ENCODE peak calls at places on chromosomes 16 and 17, in eight cellular contexts. U is AG10803, O is brain microvascular endothelial cell, K is PC-3, S is omental fat pad, B is thoracic aorta, X is bronchial epithelial cell, E is heart left ventricle. Y is an unnamed sample.

GRCh38 chr16:30395155-30395991 is at the start of gene ZNF48:
- DNase-seq in U (peak), O (peak), K (peak), S (no peak), B (no peak), X (peak), E (peak), Y (peak)

GRCh38 chr17:73591278-73592078 is 52.8 kb downstream of the SDK2 start:
- DNase-seq in U (no peak), O (no peak), K (no peak), S (no peak), B (no peak), X (no peak), E (no peak), Y (no peak)

GRCh38 chr16:83895243-83895642 is 3.7 kb upstream of the MLYCD start:
- DNase-seq in U (no peak), O (no peak), K (no peak), S (no peak), B (no peak), X (no peak), E (no peak), Y (no peak)

GRCh38 chr17:80790021-80790765 is 201.4 kb upstream of the CHMP6 start:
- DNase-seq in U (no peak), O (peak), K (no peak), S (no peak), B (no peak), X (no peak), E (no peak), Y (peak)

GRCh38 chr16:14462811-14463210 is 167.2 kb downstream of the PARN start:
- DNase-seq in U (no peak), O (peak), K (peak), S (no peak), B (no peak), X (peak), E (no peak), Y (no peak)

GRCh38 chr17:21072623-21073278 is 29.9 kb upstream of the USP22 start:
- DNase-seq in U (no peak), O (no peak), K (no peak), S (no peak), B (no peak), X (no peak), E (no peak), Y (no peak)

GRCh38 chr17:38797091-38797490 is 2.3 kb downstream of the PIP4K2B start:
- DNase-seq in U (peak), O (peak), K (no peak), S (no peak), B (no peak), X (peak), E (no peak), Y (no peak)

GRCh38 chr17:63845509-63845908 is 3.0 kb upstream of the SMARCD2 start:
- DNase-seq in U (no peak), O (no peak), K (no peak), S (no peak), B (no peak), X (no peak), E (no peak), Y (no peak)

GRCh38 chr17:17723354-17724261 is 42.4 kb downstream of the RAI1 start:
- DNase-seq in U (peak), O (peak), K (no peak), S (no peak), B (no peak), X (peak), E (no peak), Y (peak)

GRCh38 chr16:68665501-68665900 is 20.4 kb downstream of the CDH3 start:
- DNase-seq in U (no peak), O (no peak), K (peak), S (no peak), B (no peak), X (peak), E (no peak), Y (no peak)

GRCh38 chr17:10062757-10063385 is 135.5 kb downstream of the GAS7 start:
- DNase-seq in U (no peak), O (no peak), K (no peak), S (no peak), B (no peak), X (no peak), E (no peak), Y (no peak)

GRCh38 chr17:39716073-39716818 is 14.1 kb downstream of the MIEN1 start:
- DNase-seq in U (no peak), O (no peak), K (no peak), S (no peak), B (no peak), X (no peak), E (peak), Y (no peak)

GRCh38 chr16:3065069-3065741 is at the start of gene IL32:
- DNase-seq in U (peak), O (peak), K (peak), S (no peak), B (no peak), X (peak), E (peak), Y (peak)

GRCh38 chr16:85182774-85183173 is 70.5 kb upstream of the CIBAR2 start:
- DNase-seq in U (no peak), O (no peak), K (no peak), S (no peak), B (no peak), X (no peak), E (no peak), Y (no peak)

GRCh38 chr16:85715169-85716015 is 26.6 kb upstream of the GINS2 start:
- DNase-seq in U (no peak), O (no peak), K (no peak), S (no peak), B (no peak), X (peak), E (no peak), Y (no peak)

GRCh38 chr17:82322526-82323453 is 5.4 kb upstream of the CD7 start:
- DNase-seq in U (no peak), O (no peak), K (no peak), S (no peak), B (no peak), X (no peak), E (no peak), Y (no peak)

GRCh38 chr16:19698480-19699465 is 19.3 kb downstream of the KNOP1 start:
- DNase-seq in U (peak), O (no peak), K (no peak), S (no peak), B (no peak), X (no peak), E (no peak), Y (no peak)

GRCh38 chr16:62036101-62036806 is at the start of gene CDH8:
- DNase-seq in U (peak), O (peak), K (no peak), S (no peak), B (no peak), X (no peak), E (no peak), Y (no peak)

GRCh38 chr16:70396209-70396904 is 42.5 kb downstream of the ST3GAL2 start:
- DNase-seq in U (peak), O (no peak), K (no peak), S (no peak), B (no peak), X (no peak), E (no peak), Y (no peak)

GRCh38 chr16:67191995-67192681 is at the start of gene E2F4:
- DNase-seq in U (peak), O (peak), K (peak), S (peak), B (peak), X (peak), E (peak), Y (peak)
- TF ChIP-seq CTCF in U (no peak), O (no peak), K (no peak), S (no peak), B (no peak), X (no peak), E (no peak), Y (no peak)

GRCh38 chr16:87570938-87571867 is 31.1 kb upstream of the JPH3 start:
- DNase-seq in U (peak), O (no peak), K (peak), S (no peak), B (peak), X (peak), E (peak), Y (no peak)
- TF ChIP-seq CTCF in U (peak), O (peak), K (peak), S (no peak), B (peak), X (peak), E (peak), Y (peak)

GRCh38 chr17:33777674-33778073 is 477.4 kb upstream of the CCL2 start:
- DNase-seq in U (no peak), O (no peak), K (no peak), S (no peak), B (no peak), X (no peak), E (no peak), Y (no peak)

GRCh38 chr17:33785281-33785680 is 469.8 kb upstream of the CCL2 start:
- DNase-seq in U (no peak), O (no peak), K (no peak), S (no peak), B (no peak), X (no peak), E (no peak), Y (no peak)

GRCh38 chr17:33776903-33777302 is 478.2 kb upstream of the CCL2 start:
- DNase-seq in U (no peak), O (no peak), K (no peak), S (no peak), B (no peak), X (no peak), E (no peak), Y (no peak)

GRCh38 chr17:33778505-33779398 is 476.3 kb upstream of the CCL2 start:
- DNase-seq in U (peak), O (peak), K (peak), S (peak), B (no peak), X (peak), E (peak), Y (peak)

DNA sequence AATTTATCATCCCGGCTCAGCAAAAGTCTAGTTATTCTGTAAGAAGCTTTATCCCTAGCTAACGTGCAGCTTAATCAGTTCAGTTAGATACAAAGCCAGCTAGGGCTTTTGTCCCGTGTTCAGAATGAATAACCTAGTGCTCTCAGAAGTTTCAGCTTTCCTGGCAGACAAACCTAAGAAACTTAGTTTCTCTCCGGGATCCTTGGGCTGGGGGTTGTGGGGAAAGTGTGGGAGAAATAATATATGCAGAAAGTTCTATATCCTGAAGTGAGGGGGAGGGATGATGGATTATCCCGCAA is 475.7 kb upstream of the CCL2 start:
- DNase-seq in U (no peak), O (no peak), K (no peak), S (no peak), B (no peak), X (no peak), E (no peak), Y (no peak)
- TF ChIP-seq CTCF in U (no peak), O (no peak), K (peak), S (no peak), B (no peak), X (no peak), E (no peak), Y (no peak)

GRCh38 chr17:75260679-75261335 is 599 bp downstream of the GGA3 start:
- DNase-seq in U (no peak), O (no peak), K (peak), S (no peak), B (no peak), X (peak), E (no peak), Y (no peak)
- TF ChIP-seq CTCF in U (peak), O (peak), K (peak), S (no peak), B (no peak), X (peak), E (no peak), Y (peak)

GRCh38 chr17:7380321-7380720 is 568 bp upstream of the TNK1 start:
- DNase-seq in U (peak), O (no peak), K (peak), S (no peak), B (no peak), X (no peak), E (peak), Y (no peak)

GRCh38 chr17:7379134-7379533 is 1.8 kb upstream of the TNK1 start:
- DNase-seq in U (no peak), O (no peak), K (no peak), S (no peak), B (no peak), X (no peak), E (no peak), Y (no peak)

GRCh38 chr17:7382901-7383300 is 2.0 kb downstream of the TNK1 start:
- DNase-seq in U (no peak), O (no peak), K (no peak), S (no peak), B (no peak), X (no peak), E (no peak), Y (no peak)

GRCh38 chr17:7383371-7383741 is 2.5 kb downstream of the TNK1 start:
- DNase-seq in U (no peak), O (no peak), K (no peak), S (no peak), B (no peak), X (no peak), E (no peak), Y (no peak)

GRCh38 chr17:7380855-7381683 is at the start of gene TNK1:
- DNase-seq in U (no peak), O (no peak), K (peak), S (no peak), B (no peak), X (peak), E (peak), Y (no peak)
- TF ChIP-seq CTCF in U (no peak), O (no peak), K (no peak), S (no peak), B (no peak), X (no peak), E (no peak), Y (no peak)

GRCh38 chr17:44677136-44677535 is 12.4 kb downstream of the CCDC43 start:
- DNase-seq in U (peak), O (no peak), K (peak), S (no peak), B (no peak), X (no peak), E (no peak), Y (no peak)

GRCh38 chr17:44673893-44674292 is 15.7 kb downstream of the CCDC43 start:
- DNase-seq in U (no peak), O (no peak), K (no peak), S (no peak), B (no peak), X (no peak), E (no peak), Y (no peak)

DNA sequence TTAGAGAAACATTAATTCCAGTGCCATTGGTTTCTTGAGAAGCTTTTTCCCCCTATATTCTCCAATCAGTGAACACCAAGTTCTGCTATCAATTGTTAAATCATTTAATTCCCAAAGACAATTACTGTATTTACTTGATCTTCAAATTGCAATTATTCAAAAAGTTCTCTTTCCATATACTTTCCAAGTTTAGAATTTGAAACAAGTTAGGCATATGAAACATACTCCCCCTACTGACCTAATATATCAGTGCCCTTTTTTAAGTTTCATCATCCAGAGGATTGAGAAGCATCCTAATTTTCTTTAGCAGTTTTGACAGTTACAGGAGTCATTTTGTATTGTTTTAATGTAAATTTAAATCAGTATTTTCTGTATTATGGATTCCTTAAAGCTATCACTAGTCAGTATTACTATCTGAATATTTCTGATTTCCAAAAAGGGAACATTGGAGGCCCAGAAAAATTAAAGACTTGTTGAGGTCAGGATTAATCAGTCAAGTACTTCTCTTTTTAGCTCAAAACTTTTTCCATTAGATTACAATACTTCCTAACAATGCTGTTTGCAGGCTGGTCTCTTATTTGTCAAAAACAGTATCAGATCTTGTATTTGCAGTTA is 16.3 kb downstream of the MEIOC start:
- DNase-seq in U (peak), O (no peak), K (peak), S (no peak), B (no peak), X (peak), E (no peak), Y (no peak)
- TF ChIP-seq CTCF in U (peak), O (peak), K (peak), S (no peak), B (peak), X (peak), E (peak), Y (peak)

GRCh38 chr16:65126845-65127624 is 5.2 kb upstream of the CDH11 start:
- DNase-seq in U (no peak), O (no peak), K (no peak), S (no peak), B (no peak), X (no peak), E (no peak), Y (no peak)
- TF ChIP-seq CTCF in U (peak), O (peak), K (peak), S (no peak), B (peak), X (peak), E (no peak), Y (peak)

GRCh38 chr17:57946798-57947358 is 8.3 kb downstream of the CUEDC1 start:
- DNase-seq in U (peak), O (peak), K (peak), S (no peak), B (no peak), X (peak), E (peak), Y (peak)

GRCh38 chr17:57947369-57947768 is 7.8 kb downstream of the CUEDC1 start:
- DNase-seq in U (no peak), O (no peak), K (no peak), S (no peak), B (no peak), X (no peak), E (no peak), Y (no peak)

GRCh38 chr17:57944796-57945362 is 10.3 kb downstream of the CUEDC1 start:
- DNase-seq in U (peak), O (no peak), K (no peak), S (no peak), B (no peak), X (no peak), E (no peak), Y (no peak)

GRCh38 chr17:57948169-57948554 is 7.0 kb downstream of the CUEDC1 start:
- DNase-seq in U (peak), O (no peak), K (no peak), S (no peak), B (no peak), X (no peak), E (no peak), Y (no peak)

GRCh38 chr17:57945999-57946797 is 9.0 kb downstream of the CUEDC1 start:
- DNase-seq in U (peak), O (no peak), K (no peak), S (no peak), B (no peak), X (peak), E (no peak), Y (no peak)
- TF ChIP-seq CTCF in U (no peak), O (no peak), K (no peak), S (no peak), B (no peak), X (no peak), E (no peak), Y (no peak)

DNA sequence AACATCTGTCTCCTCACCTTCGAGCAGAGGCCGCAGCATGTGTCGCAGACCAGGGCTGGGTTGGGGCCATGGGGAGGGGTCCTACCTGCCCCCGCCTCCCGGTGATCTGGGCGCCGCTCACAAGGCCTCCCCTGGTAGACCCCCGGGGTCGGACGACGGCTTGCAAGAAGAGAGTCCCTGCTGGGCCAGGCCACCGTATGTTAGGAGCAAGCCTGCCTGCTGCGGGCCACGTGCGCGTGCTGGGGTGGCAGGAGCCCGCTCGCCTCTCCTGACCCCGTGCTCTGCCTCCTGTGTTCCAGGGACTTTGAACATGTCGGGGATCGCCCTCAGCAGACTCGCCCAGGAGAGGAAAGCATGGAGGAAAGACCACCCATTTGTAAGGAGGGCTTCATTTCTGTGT is 4.3 kb downstream of the UBE2I start:
- DNase-seq in U (no peak), O (no peak), K (no peak), S (no peak), B (no peak), X (no peak), E (no peak), Y (no peak)
- TF ChIP-seq CTCF in U (no peak), O (no peak), K (no peak), S (no peak), B (no peak), X (no peak), E (no peak), Y (no peak)